ENCODE peak calls at places on chromosome 14, in five cellular contexts. L, H, P, R and S are unnamed samples. For H3K79me2, the result is how much of the 10 kb centered on the place peaks cover.

GRCh38 chr14:100738704-100739131 is 12.0 kb downstream of the DLK1 start:
- DNase-seq in H (peak), L (no peak), P (no peak), R (no peak), S (no peak)

GRCh38 chr14:32667287-32667686 is 271.4 kb upstream of the NPAS3 start:
- DNase-seq in P (no peak), L (no peak), R (no peak), H (no peak), S (no peak)

GRCh38 chr14:50943943-50944646 is at the start of gene PYGL:
- DNase-seq in H (peak), P (peak), R (peak), L (peak), S (peak)

GRCh38 chr14:46490150-46490769 is 161.3 kb downstream of the RPL10L start:
- DNase-seq in H (no peak), R (no peak), P (peak), L (peak), S (peak)

GRCh38 chr14:30420489-30420888 is 138.5 kb upstream of the G2E3 start:
- DNase-seq in P (no peak), H (no peak), L (no peak), R (no peak), S (no peak)

GRCh38 chr14:77529963-77530362 is 31.3 kb upstream of the ISM2 start:
- DNase-seq in P (no peak), H (no peak), R (no peak), L (no peak), S (no peak)

GRCh38 chr14:31426663-31427062 is 6.3 kb upstream of the HEATR5A start:
- DNase-seq in H (no peak), R (no peak), P (no peak), L (no peak), S (no peak)

GRCh38 chr14:33026850-33027420 is 88.3 kb downstream of the NPAS3 start:
- DNase-seq in H (no peak), R (peak), L (no peak), P (no peak), S (peak)

GRCh38 chr14:24952851-24953666 is 96.9 kb downstream of the STXBP6 start:
- DNase-seq in L (no peak), H (peak), P (peak), R (no peak), S (peak)

GRCh38 chr14:59268858-59269257 is 80.4 kb downstream of the DAAM1 start:
- DNase-seq in H (no peak), L (no peak), P (no peak), R (no peak), S (no peak)

GRCh38 chr14:93115920-93116675 is at the start of gene ITPK1:
- DNase-seq in H (peak), P (peak), R (peak), L (no peak), S (peak)

GRCh38 chr14:23056956-23057756 is at the start of gene CDH24:
- DNase-seq in P (peak), L (no peak), H (peak), R (peak), S (peak)

GRCh38 chr14:77151918-77152588 is 10.5 kb upstream of the ZDHHC22 start:
- DNase-seq in H (peak), R (peak), L (peak), P (no peak), S (peak)

DNA sequence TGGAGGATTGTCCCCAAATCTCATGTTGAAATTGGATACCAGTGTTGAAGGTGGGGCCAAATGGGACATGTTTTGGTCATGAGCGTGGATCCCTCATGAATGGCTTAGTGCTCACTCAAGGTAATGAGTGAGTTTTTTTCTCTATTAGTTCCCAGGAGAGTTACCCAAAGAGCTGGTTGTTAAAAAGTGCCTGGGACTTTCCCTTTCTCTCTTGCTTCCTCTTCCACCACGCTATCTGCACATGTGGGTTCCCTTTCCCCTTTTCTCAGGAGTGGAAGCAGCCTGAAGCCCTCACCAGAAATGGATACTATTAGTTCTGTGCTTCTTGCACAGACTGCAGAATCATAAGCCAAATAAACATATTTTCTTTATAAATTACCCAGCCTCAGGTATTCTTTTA is 465.4 kb downstream of the FSCB start:
- DNase-seq in P (no peak), H (no peak), L (no peak), R (no peak), S (no peak)
- H3K9ac ChIP-seq in P (no peak), H (no peak), L (no peak), R (no peak), S (no peak)

DNA sequence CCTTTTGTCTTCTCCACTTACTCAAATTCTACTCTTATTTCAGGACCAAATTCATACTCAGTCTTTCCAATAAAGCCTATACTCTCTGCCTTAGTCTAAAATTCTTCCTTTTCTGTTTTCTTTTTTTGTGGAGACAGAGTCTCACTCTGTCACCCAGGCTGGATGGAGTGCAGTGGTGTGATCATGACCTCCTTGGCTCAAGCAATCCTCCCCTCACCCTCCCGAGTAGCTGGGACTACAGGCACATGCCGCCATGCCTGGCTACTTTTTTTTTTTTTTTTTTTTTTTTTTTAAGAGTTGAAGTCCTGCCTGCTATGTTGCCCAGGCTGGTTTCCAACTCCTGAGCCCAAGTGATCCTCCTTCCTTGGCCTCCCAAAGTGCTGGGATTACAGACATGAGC is 11.9 kb downstream of the SRP54 start:
- DNase-seq in R (no peak), P (no peak), L (no peak), H (no peak), S (no peak)
- H3K79me2 ChIP-seq in R (half or more), P (half or more), L (half or more), H (half or more), S (under half)

DNA sequence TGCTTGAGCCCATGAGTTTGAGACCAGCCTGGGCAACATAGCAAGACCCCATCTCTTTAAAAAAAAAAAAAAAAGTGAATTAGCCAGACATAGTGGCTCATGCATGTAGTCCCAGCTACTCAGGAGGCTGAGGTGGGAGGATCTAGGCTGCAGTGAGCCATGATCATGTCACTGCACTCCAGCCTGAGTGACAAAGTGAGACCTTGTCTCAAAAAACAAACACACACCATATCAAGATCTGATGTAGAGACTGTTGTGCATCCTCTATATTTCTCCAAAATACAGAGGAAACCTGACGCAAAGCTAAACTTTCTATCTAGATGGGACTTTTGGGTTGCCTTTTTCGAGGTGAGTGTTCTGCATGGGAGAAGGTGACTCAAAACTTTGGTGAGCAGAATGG is 77.4 kb upstream of the SLC8A3 start:
- DNase-seq in L (no peak), R (no peak), P (no peak), H (no peak), S (no peak)
- TF ChIP-seq EZH2phosphoT487 in L (no peak), R (no peak), P (no peak), H (no peak), S (no peak)

DNA sequence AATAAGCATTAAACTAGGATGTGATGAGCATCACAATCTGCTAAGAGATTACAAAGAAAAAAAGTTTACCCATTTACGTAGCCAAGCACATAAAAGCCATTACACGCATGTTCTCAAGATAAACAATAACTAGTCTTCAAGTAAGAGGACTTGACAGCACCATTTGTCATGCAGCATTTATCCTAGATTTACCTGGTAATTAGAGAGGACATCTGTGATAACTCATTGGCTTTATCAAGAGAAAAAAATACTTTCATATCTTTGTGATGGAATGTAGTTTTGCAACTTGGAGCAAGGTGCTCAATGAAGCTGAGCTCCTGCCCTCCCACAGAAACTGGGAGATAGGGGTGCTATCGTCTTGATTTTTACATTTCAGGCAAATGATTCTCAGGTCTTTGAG is 1023.7 kb downstream of the FSCB start:
- DNase-seq in R (no peak), L (no peak), H (no peak), P (no peak), S (no peak)
- H3K9ac ChIP-seq in R (no peak), L (no peak), H (no peak), P (no peak), S (no peak)

DNA sequence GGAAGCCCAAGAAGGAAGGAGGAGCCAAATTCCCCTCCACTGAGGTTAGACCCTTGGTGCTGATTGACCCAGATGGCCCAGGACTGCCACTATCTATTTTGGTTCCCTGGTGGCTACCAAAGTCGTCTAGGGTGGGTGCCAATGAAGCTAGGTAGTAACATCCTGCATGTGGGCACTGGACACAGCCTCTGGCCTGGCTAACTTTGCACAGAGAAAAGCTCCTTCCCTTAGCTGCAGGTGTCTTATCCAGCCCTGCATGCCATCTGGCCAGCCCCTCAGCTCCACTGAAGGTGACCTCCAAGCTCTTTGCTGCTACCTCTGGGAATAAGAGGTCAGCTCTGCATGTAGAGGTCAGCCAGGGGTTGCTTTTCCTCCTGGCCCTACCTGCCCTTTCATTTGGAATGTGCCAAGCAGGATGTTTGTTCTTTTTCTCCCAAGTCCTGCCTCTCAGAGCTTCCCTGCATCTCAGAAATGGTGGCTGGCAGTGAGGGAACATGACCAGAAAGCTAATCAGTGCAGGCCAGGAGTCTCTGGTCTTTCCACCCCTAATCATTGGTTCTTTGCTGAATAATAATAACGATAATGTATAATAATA is 34.0 kb downstream of the JDP2 start:
- DNase-seq in R (no peak), H (no peak), L (no peak), P (no peak), S (no peak)
- H3K79me2 ChIP-seq in R (half or more), H (under half), L (under half), P (under half), S (under half)

GRCh38 chr14:81940636-81941035 is 407.0 kb upstream of the SEL1L start:
- DNase-seq in P (no peak), R (no peak), L (no peak), H (no peak), S (no peak)
- TF ChIP-seq EZH2phosphoT487 in P (no peak), R (no peak), L (no peak), H (no peak), S (no peak)

DNA sequence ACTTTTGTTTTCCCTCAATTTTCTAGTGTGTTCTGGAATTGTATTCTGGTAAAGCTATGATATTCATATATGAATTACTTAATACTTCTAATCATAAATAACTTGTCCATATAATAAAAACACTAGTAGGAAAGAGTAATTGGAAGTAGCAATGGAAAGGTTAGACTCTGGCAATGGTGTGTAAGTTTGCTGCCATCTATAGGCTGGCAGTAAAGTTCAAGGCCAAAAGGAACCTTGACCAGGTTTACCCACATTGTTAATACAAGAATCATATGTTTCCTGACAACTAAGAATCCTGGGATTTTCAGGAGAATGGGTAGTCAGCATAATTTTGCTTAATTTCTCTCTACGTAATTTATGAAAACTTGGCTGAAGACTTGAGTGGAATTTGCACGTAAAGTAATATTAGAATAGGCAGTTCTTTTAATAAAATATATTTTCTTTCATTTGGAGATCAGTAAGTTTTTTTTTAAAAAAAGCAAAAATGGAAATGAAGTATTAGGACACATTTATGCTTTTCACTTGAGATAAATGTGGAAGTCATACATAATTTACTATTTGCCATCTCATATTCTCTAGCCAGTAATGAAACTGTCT is 926.7 kb downstream of the GALC start:
- DNase-seq in P (no peak), L (no peak), H (no peak), R (no peak), S (peak)
- H3K9ac ChIP-seq in P (no peak), L (no peak), H (no peak), R (no peak), S (no peak)